ENCODE peak calls at places on chromosomes 5 and 9, in ten cellular contexts. N is brain microvascular endothelial cell, C is HFFc6, J is mammary epithelial cell, B is choroid plexus epithelial cell, F is tibial nerve, E is thoracic aorta, R is nephron progenitor cell, Q is GM23338, S is chondrocyte. D is an unnamed sample.

GRCh38 chr5:82365744-82366228 is 87.6 kb upstream of the RPS23 start:
- DNase-seq in N (peak; percentile 92), C (peak; percentile 15), J (peak; percentile 100), B (peak; percentile 94), F (no peak), E (no peak), R (no peak), Q (no peak), S (no peak), D (peak; percentile 85)

GRCh38 chr5:41636605-41637004 is 126.2 kb upstream of the PLCXD3 start:
- DNase-seq in N (peak; percentile 47), C (peak; percentile 31), J (peak; percentile 10), B (peak; percentile 69), F (no peak), E (no peak), R (peak; percentile 22), Q (peak; percentile 80), S (no peak), D (no peak)

GRCh38 chr5:123875444-123876264 is 363.7 kb downstream of the CSNK1G3 start:
- DNase-seq in N (no peak), C (no peak), J (no peak), B (no peak), F (no peak), E (no peak), R (peak; percentile 33), Q (peak; percentile 83), S (no peak), D (no peak)

GRCh38 chr5:180521101-180521500 is 26.9 kb downstream of the CNOT6 start:
- DNase-seq in N (no peak), C (no peak), J (peak; percentile 57), B (no peak), F (no peak), E (no peak), R (no peak), Q (no peak), S (no peak), D (peak; percentile 10)

GRCh38 chr9:72383978-72384709 is 19.1 kb upstream of the ZFAND5 start:
- DNase-seq in N (peak; percentile 82), C (peak; percentile 94), J (peak; percentile 87), B (peak; percentile 86), F (no peak), E (no peak), R (no peak), Q (no peak), S (no peak), D (peak; percentile 62)

GRCh38 chr9:121634800-121635261 is 16.6 kb upstream of the DAB2IP start:
- DNase-seq in N (no peak), C (no peak), J (no peak), B (peak; percentile 28), F (no peak), E (no peak), R (peak; percentile 68), Q (peak; percentile 77), S (no peak), D (no peak)

GRCh38 chr5:151570512-151571269 is 20.4 kb downstream of the FAT2 start:
- DNase-seq in N (no peak), C (no peak), J (peak; percentile 77), B (no peak), F (no peak), E (no peak), R (no peak), Q (peak; percentile 83), S (no peak), D (no peak)

GRCh38 chr5:74412064-74412463 is 228.5 kb downstream of the ENC1 start:
- DNase-seq in N (no peak), C (no peak), J (no peak), B (no peak), F (no peak), E (no peak), R (no peak), Q (peak; percentile 60), S (no peak), D (no peak)

DNA sequence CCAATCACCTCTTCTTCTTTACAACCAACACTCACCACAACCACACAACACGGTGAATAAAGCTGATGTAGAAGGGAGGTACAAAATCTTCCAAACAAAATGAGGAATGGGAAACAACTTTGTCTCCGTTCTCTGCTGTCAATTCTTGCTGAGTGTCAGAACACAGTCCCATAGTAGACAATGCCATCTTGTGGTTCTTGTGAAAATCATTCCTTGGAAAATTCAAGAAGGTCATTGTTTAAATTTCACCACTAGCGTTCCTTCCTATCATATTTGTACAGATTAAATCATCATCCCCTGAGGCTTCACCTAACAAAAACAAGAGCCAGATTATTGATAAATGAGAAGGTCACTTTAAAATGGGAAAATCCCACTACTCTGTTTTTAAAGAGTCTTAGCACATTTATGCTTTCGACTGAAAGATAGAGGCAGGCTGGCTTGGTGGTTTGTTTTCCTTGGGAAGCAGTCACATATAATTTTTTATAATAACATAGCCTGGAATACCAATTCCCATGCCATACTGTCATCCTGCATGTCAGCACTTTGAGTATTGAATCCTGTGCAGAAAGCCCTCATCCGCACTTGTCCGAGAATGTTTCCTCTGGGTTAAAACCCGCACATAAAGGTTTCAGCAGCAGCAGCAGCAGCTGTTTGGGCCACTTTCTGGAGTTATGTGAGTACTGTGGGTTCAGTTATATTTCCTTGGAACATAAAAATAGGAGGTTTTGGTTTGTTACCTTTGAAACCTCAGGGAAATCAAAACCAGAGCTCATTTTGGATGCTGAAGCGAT is 395.0 kb upstream of the SMARCA2 start:
- DNase-seq in N (no peak), C (no peak), J (peak; percentile 8), B (peak; percentile 10), F (no peak), E (no peak), R (no peak), Q (peak; percentile 51), S (no peak), D (peak; percentile 2)
- TF ChIP-seq CTCF in N (no peak), C (peak; percentile 53), J (peak; percentile 47), B (no peak), F (no peak), E (no peak), R (no peak), Q (peak; percentile 74), S (peak; percentile 55), D (peak; percentile 39)

GRCh38 chr5:115541586-115541985 is 3.0 kb downstream of the FEM1C start:
- DNase-seq in N (no peak), C (no peak), J (no peak), B (peak; percentile 41), F (no peak), E (no peak), R (no peak), Q (no peak), S (no peak), D (no peak)
- TF ChIP-seq CTCF in N (no peak), C (peak; percentile 51), J (no peak), B (peak; percentile 21), F (no peak), E (no peak), R (no peak), Q (no peak), S (peak; percentile 34), D (no peak)

GRCh38 chr9:114382951-114383865 is 4.6 kb downstream of the AKNA start:
- DNase-seq in N (peak; percentile 31), C (peak; percentile 16), J (no peak), B (no peak), F (no peak), E (no peak), R (no peak), Q (peak; percentile 83), S (no peak), D (no peak)
- TF ChIP-seq CTCF in N (peak; percentile 52), C (peak; percentile 41), J (no peak), B (peak; percentile 37), F (no peak), E (no peak), R (no peak), Q (peak; percentile 35), S (peak; percentile 44), D (no peak)

GRCh38 chr5:159444441-159445082 is 114.3 kb upstream of the IL12B start:
- DNase-seq in N (peak; percentile 47), C (peak; percentile 62), J (peak; percentile 60), B (peak; percentile 84), F (no peak), E (no peak), R (no peak), Q (peak; percentile 66), S (no peak), D (no peak)
- TF ChIP-seq CTCF in N (peak; percentile 57), C (peak; percentile 76), J (peak; percentile 54), B (peak; percentile 62), F (peak; percentile 9), E (peak; percentile 61), R (peak; percentile 44), Q (peak; percentile 70), S (peak; percentile 86), D (peak; percentile 46)

DNA sequence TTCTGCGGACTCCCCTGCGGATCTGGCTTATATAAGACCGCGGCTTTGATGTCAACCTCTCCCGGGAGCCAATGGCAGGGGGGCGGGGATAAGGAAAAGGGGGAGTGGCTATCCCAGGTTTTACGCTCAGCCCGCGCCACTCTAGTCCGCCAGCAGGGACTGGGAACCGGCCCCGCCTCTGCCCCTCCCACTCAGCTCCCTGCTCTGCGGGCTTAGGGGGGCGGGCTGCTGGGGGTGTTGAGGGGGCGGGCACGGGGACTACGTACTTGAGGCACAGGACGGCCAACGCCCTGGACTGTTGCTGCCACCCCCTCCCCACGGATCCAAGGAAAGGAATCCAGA is at the start of gene HAND1:
- DNase-seq in N (no peak), C (no peak), J (no peak), B (no peak), F (no peak), E (no peak), R (peak; percentile 83), Q (peak; percentile 96), S (no peak), D (no peak)
- TF ChIP-seq CTCF in N (no peak), C (no peak), J (no peak), B (no peak), F (no peak), E (no peak), R (no peak), Q (no peak), S (no peak), D (no peak)

D was measured in kidney epithelial cell.